ENCODE peak calls at places on chromosomes 2 and 18, in seven cellular contexts. One of them, this sample, is unnamed.

GRCh38 chr18:21264651-21265050 is 22.6 kb downstream of the GREB1L start:
- DNase-seq in activated T-cell treated with anti-CD3 and anti-CD28 coated beads for 1 hour: no peak
- DNase-seq in substantia nigra: no peak
- DNase-seq in neural crest cell: no peak
- DNase-seq in CD8-positive, alpha-beta memory T cell: no peak
- DNase-seq in iris pigment epithelial cell: peak
- DNase-seq in Kasumi-1: no peak
- DNase-seq in this sample: no peak

GRCh38 chr18:10374615-10375295 is 79.7 kb upstream of the APCDD1 start:
- DNase-seq in Kasumi-1: no peak
- DNase-seq in CD8-positive, alpha-beta memory T cell: no peak
- DNase-seq in activated T-cell treated with anti-CD3 and anti-CD28 coated beads for 1 hour: no peak
- DNase-seq in iris pigment epithelial cell: no peak
- DNase-seq in neural crest cell: peak
- DNase-seq in substantia nigra: no peak
- DNase-seq in this sample: no peak

GRCh38 chr18:60292186-60292585 is 80.4 kb downstream of the MC4R start:
- DNase-seq in iris pigment epithelial cell: no peak
- DNase-seq in neural crest cell: no peak
- DNase-seq in activated T-cell treated with anti-CD3 and anti-CD28 coated beads for 1 hour: no peak
- DNase-seq in Kasumi-1: no peak
- DNase-seq in CD8-positive, alpha-beta memory T cell: no peak
- DNase-seq in substantia nigra: no peak
- DNase-seq in this sample: no peak

GRCh38 chr2:207970138-207970824 is 55.0 kb downstream of the PLEKHM3 start:
- DNase-seq in neural crest cell: no peak
- DNase-seq in activated T-cell treated with anti-CD3 and anti-CD28 coated beads for 1 hour: no peak
- DNase-seq in substantia nigra: no peak
- DNase-seq in Kasumi-1: no peak
- DNase-seq in iris pigment epithelial cell: no peak
- DNase-seq in CD8-positive, alpha-beta memory T cell: no peak
- DNase-seq in this sample: no peak

GRCh38 chr2:136183095-136183494 is 65.1 kb upstream of the CXCR4 start:
- DNase-seq in Kasumi-1: no peak
- DNase-seq in iris pigment epithelial cell: no peak
- DNase-seq in activated T-cell treated with anti-CD3 and anti-CD28 coated beads for 1 hour: no peak
- DNase-seq in neural crest cell: no peak
- DNase-seq in substantia nigra: peak
- DNase-seq in CD8-positive, alpha-beta memory T cell: no peak
- DNase-seq in this sample: no peak

GRCh38 chr2:220811115-220811514 is 761.0 kb downstream of the EPHA4 start:
- DNase-seq in Kasumi-1: no peak
- DNase-seq in CD8-positive, alpha-beta memory T cell: no peak
- DNase-seq in iris pigment epithelial cell: no peak
- DNase-seq in activated T-cell treated with anti-CD3 and anti-CD28 coated beads for 1 hour: no peak
- DNase-seq in substantia nigra: no peak
- DNase-seq in neural crest cell: no peak
- DNase-seq in this sample: no peak

GRCh38 chr2:40716879-40717278 is 265.0 kb upstream of the SLC8A1 start:
- DNase-seq in Kasumi-1: no peak
- DNase-seq in iris pigment epithelial cell: peak
- DNase-seq in substantia nigra: no peak
- DNase-seq in neural crest cell: no peak
- DNase-seq in activated T-cell treated with anti-CD3 and anti-CD28 coated beads for 1 hour: no peak
- DNase-seq in CD8-positive, alpha-beta memory T cell: no peak
- DNase-seq in this sample: no peak

GRCh38 chr2:157785866-157786662 is 90.1 kb downstream of the ACVR1 start:
- DNase-seq in CD8-positive, alpha-beta memory T cell: no peak
- DNase-seq in activated T-cell treated with anti-CD3 and anti-CD28 coated beads for 1 hour: no peak
- DNase-seq in Kasumi-1: no peak
- DNase-seq in substantia nigra: no peak
- DNase-seq in neural crest cell: no peak
- DNase-seq in iris pigment epithelial cell: peak
- DNase-seq in this sample: no peak

GRCh38 chr2:107364361-107364950 is 462.2 kb upstream of the RGPD4 start:
- DNase-seq in substantia nigra: no peak
- DNase-seq in CD8-positive, alpha-beta memory T cell: no peak
- DNase-seq in iris pigment epithelial cell: peak
- DNase-seq in activated T-cell treated with anti-CD3 and anti-CD28 coated beads for 1 hour: no peak
- DNase-seq in neural crest cell: no peak
- DNase-seq in Kasumi-1: no peak
- DNase-seq in this sample: no peak

This sample was measured in activated CD4-positive, alpha-beta T cell treated with anti-CD3 and anti-CD28 coated beads, Interleukin-2, amount 50 U/mL, for 4 hours.